ENCODE peak calls at places on chromosomes 12 and 14, in nine cellular contexts. E is mammary epithelial cell; G is A673; X is A549; V is NCI-H524 treated with DMSO at 0.1 percent for 48 hours; Y is NAMALWA; U is activated CD4-positive, alpha-beta T cell treated with anti-CD3 and anti-CD28 coated beads, Interleukin-2, amount 10 ng/mL, durations not matched to agents 7 days and 5 days; M is activated T-cell treated with anti-CD3 and anti-CD28 coated beads, Interleukin-2, amount 50 U/mL, for 72 hours; Z is endothelial cell. R is an unnamed sample.

GRCh38 chr12:86931714-86932113 is 675.5 kb upstream of the MGAT4C start:
- DNase-seq in Y (no peak), X (no peak), M (no peak), G (no peak), Z (no peak), V (no peak), U (no peak), E (peak), R (no peak)

GRCh38 chr14:82510007-82510406 is 976.4 kb upstream of the SEL1L start:
- DNase-seq in Z (no peak), Y (no peak), V (no peak), M (no peak), U (no peak), G (no peak), X (no peak), E (no peak), R (no peak)

GRCh38 chr14:34781242-34781641 is 66.8 kb upstream of the CFL2 start:
- DNase-seq in M (no peak), Z (peak), X (no peak), G (peak), V (no peak), Y (peak), U (no peak), E (peak), R (no peak)

GRCh38 chr12:1574863-1575254 is 19.5 kb downstream of the FBXL14 start:
- DNase-seq in G (no peak), Z (no peak), U (no peak), Y (no peak), E (no peak), M (no peak), X (no peak), V (no peak), R (no peak)

GRCh38 chr14:61342941-61343340 is 21.6 kb downstream of the PRKCH start:
- DNase-seq in E (no peak), Z (no peak), M (no peak), G (no peak), Y (no peak), V (no peak), U (no peak), X (no peak), R (no peak)

GRCh38 chr14:73526036-73526984 is 10.6 kb upstream of the ACOT1 start:
- DNase-seq in M (no peak), U (no peak), Y (no peak), X (no peak), V (no peak), G (no peak), E (peak), Z (no peak), R (no peak)

GRCh38 chr12:88375301-88375959 is 204.8 kb downstream of the KITLG start:
- DNase-seq in E (peak), Z (no peak), Y (no peak), M (no peak), X (no peak), U (no peak), V (no peak), G (no peak), R (no peak)

GRCh38 chr12:70692681-70693288 is 55.6 kb upstream of the PTPRB start:
- DNase-seq in M (no peak), E (peak), U (no peak), G (peak), V (no peak), X (peak), Z (no peak), Y (peak), R (no peak)

GRCh38 chr12:33596061-33596460 is 156.4 kb upstream of the SYT10 start:
- DNase-seq in U (no peak), M (no peak), E (peak), Z (no peak), Y (no peak), G (no peak), X (no peak), V (no peak), R (no peak)

GRCh38 chr12:110741795-110742717 is 635 bp downstream of the PPP1CC start:
- DNase-seq in M (peak), Z (peak), X (peak), Y (peak), U (peak), G (peak), E (peak), V (no peak), R (no peak)

GRCh38 chr12:89918172-89918880 is 209.7 kb upstream of the ATP2B1 start:
- DNase-seq in V (no peak), X (peak), M (no peak), Y (no peak), Z (no peak), E (no peak), U (no peak), G (no peak), R (no peak)

GRCh38 chr12:81610955-81611889 is 147.9 kb downstream of the PPFIA2 start:
- DNase-seq in Y (peak), G (peak), V (no peak), E (peak), Z (peak), U (no peak), X (peak), M (no peak), R (no peak)

GRCh38 chr12:11648514-11649412 is 711 bp upstream of the ETV6 start:
- DNase-seq in G (peak), U (peak), Y (peak), M (peak), E (peak), X (peak), Z (peak), V (peak), R (peak)

GRCh38 chr12:93154753-93155475 is 222.8 kb upstream of the NUDT4 start:
- DNase-seq in G (no peak), U (no peak), E (no peak), Z (no peak), Y (no peak), M (no peak), X (no peak), V (no peak), R (no peak)

GRCh38 chr14:75979071-75979571 is 2.7 kb downstream of the TGFB3 start:
- DNase-seq in Y (peak), Z (peak), V (no peak), X (peak), U (peak), M (no peak), G (peak), E (no peak), R (no peak)

GRCh38 chr14:68660495-68660894 is 132.4 kb downstream of the ZFP36L1 start:
- DNase-seq in Y (no peak), M (no peak), Z (no peak), V (no peak), X (no peak), U (no peak), G (no peak), E (no peak), R (no peak)

GRCh38 chr14:32472081-32472480 is 143.0 kb downstream of the AKAP6 start:
- DNase-seq in G (no peak), V (no peak), X (no peak), Z (no peak), Y (no peak), E (no peak), U (no peak), M (no peak), R (no peak)

GRCh38 chr14:104112609-104113571 is 25.5 kb upstream of the KIF26A start:
- DNase-seq in X (no peak), U (no peak), E (no peak), Z (no peak), V (no peak), Y (no peak), G (no peak), M (no peak), R (no peak)

GRCh38 chr12:52164624-52165023 is 27.2 kb downstream of the KRT80 start:
- DNase-seq in X (peak), M (no peak), V (no peak), Z (no peak), Y (no peak), U (no peak), E (no peak), G (no peak), R (no peak)

R was measured in SK-N-MC.